ENCODE peak calls at places on chromosomes 4 and X, in ten cellular contexts. M is fibroblast of lung; I is stimulated activated naive CD8-positive, alpha-beta T cell treated with anti-CD3 and anti-CD28 coated beads, Interleukin-15, Interleukin-2, amounts not matched to agents 100 U/mL and 50 U/mL, for 24 hours; O is AG09309; N is stimulated activated CD4-positive, alpha-beta T cell treated with anti-CD3 and anti-CD28 coated beads, Interleukin-1b, Interleukin-23, amount 100 ng/mL, for 1 hour; G is EL; H is activated CD4-positive, alpha-beta T cell treated with anti-CD3 and anti-CD28 coated beads, Interleukin-2, amount 50 U/mL, for 1 hour; C is H54; T is Right ventricle myocardium inferior; J is neural crest cell. U is an unnamed sample.

GRCh38 chr4:182278729-182279128 is 35.5 kb downstream of the TENM3 start:
- DNase-seq in H (no peak), G (no peak), M (no peak), J (no peak), T (no peak), I (no peak), C (no peak), N (no peak), O (no peak), U (no peak)

GRCh38 chrX:153816821-153817220 is 13.5 kb downstream of the PDZD4 start:
- DNase-seq in I (peak; percentile 25), G (no peak), C (no peak), M (no peak), J (no peak), O (no peak), N (no peak), H (peak; percentile 46), T (no peak), U (no peak)

GRCh38 chrX:77493677-77494553 is 46.7 kb downstream of the FGF16 start:
- DNase-seq in N (no peak), O (peak; percentile 10), G (peak; percentile 83), C (peak; percentile 10), M (peak; percentile 73), H (no peak), I (no peak), T (no peak), J (no peak), U (no peak)

GRCh38 chr4:124423160-124423559 is 289.4 kb downstream of the ANKRD50 start:
- DNase-seq in N (no peak), C (no peak), T (no peak), I (no peak), G (peak; percentile 19), J (no peak), O (no peak), H (no peak), M (peak; percentile 14), U (no peak)

GRCh38 chr4:1048781-1049590 is 37.6 kb downstream of the FGFRL1 start:
- DNase-seq in M (no peak), T (peak; percentile 46), O (no peak), J (no peak), N (no peak), I (peak; percentile 29), H (no peak), G (no peak), C (no peak), U (no peak)

GRCh38 chrX:29466441-29466840 is 748.9 kb upstream of the MAGEB2 start:
- DNase-seq in N (no peak), T (no peak), G (no peak), J (no peak), M (peak; percentile 30), O (no peak), H (no peak), I (no peak), C (no peak), U (no peak)

GRCh38 chr4:94803181-94803580 is 45.4 kb downstream of the BMPR1B start:
- DNase-seq in N (no peak), H (no peak), G (no peak), C (no peak), O (no peak), J (no peak), I (no peak), T (no peak), M (no peak), U (no peak)

GRCh38 chr4:98222306-98222705 is 38.9 kb upstream of the RAP1GDS1 start:
- DNase-seq in T (no peak), H (no peak), J (no peak), C (no peak), M (peak; percentile 25), O (no peak), G (no peak), I (no peak), N (no peak), U (no peak)

GRCh38 chrX:15606064-15606590 is 5.4 kb upstream of the ACE2 start:
- DNase-seq in J (no peak), H (no peak), C (no peak), I (no peak), T (no peak), M (no peak), G (no peak), N (no peak), O (no peak), U (no peak)

GRCh38 chr4:42282081-42282901 is 115.0 kb upstream of the SHISA3 start:
- DNase-seq in H (no peak), I (peak; percentile 9), T (no peak), G (peak; percentile 66), O (no peak), J (peak; percentile 59), N (no peak), C (peak; percentile 52), M (peak; percentile 85), U (no peak)

GRCh38 chr4:80189956-80190671 is 7.2 kb upstream of the PRDM8 start:
- DNase-seq in I (no peak), G (no peak), J (no peak), O (no peak), H (no peak), M (peak; percentile 58), T (no peak), C (no peak), N (no peak), U (no peak)

GRCh38 chr4:64718091-64718490 is 308.8 kb upstream of the TECRL start:
- DNase-seq in T (no peak), C (no peak), M (no peak), I (no peak), G (peak; percentile 5), H (no peak), O (no peak), J (no peak), N (no peak), U (no peak)

GRCh38 chrX:351736-352135 is 33.1 kb upstream of the GTPBP6 start:
- DNase-seq in N (no peak), O (no peak), T (peak; percentile 45), H (no peak), M (no peak), C (no peak), J (no peak), I (no peak), G (no peak), U (no peak)

GRCh38 chrX:125295337-125295736 is 24.3 kb upstream of the TEX13C start:
- DNase-seq in O (no peak), H (no peak), M (peak; percentile 1), G (no peak), C (no peak), N (no peak), J (no peak), T (no peak), I (no peak), U (no peak)

GRCh38 chr4:38967260-38968095 is 64.7 kb downstream of the TMEM156 start:
- DNase-seq in G (peak; percentile 89), T (no peak), N (no peak), I (no peak), H (no peak), O (peak; percentile 98), M (peak; percentile 99), C (no peak), J (no peak), U (no peak)

GRCh38 chr4:13403833-13404232 is 80.3 kb downstream of the RAB28 start:
- DNase-seq in I (no peak), J (no peak), G (no peak), C (no peak), T (no peak), O (no peak), M (peak; percentile 14), N (no peak), H (no peak), U (no peak)

U was measured in effector CD4-positive, alpha-beta T cell.